ENCODE peak calls at places on chromosomes 2 and 18, in four cellular contexts. O is mesendoderm, F is neuronal stem cell, W is mesenchymal stem cell. T is an unnamed sample.

GRCh38 chr2:240597419-240598181 is 11.1 kb downstream of the CAPN10 start:
- DNase-seq in O (no peak), F (no peak), W (no peak), T (no peak)

GRCh38 chr2:84865181-84865783 is 15.6 kb downstream of the TRABD2A start:
- DNase-seq in O (no peak), W (peak; percentile 31), F (no peak), T (peak; percentile 43)

GRCh38 chr18:8685914-8686216 is 19.5 kb upstream of the MTCL1 start:
- DNase-seq in O (no peak), W (no peak), F (no peak), T (no peak)

GRCh38 chr18:25298853-25299274 is 53.1 kb downstream of the ZNF521 start:
- DNase-seq in W (peak; percentile 98), O (no peak), F (no peak), T (peak; percentile 99)

GRCh38 chr18:49645196-49645595 is 83.3 kb downstream of the LIPG start:
- DNase-seq in O (no peak), F (no peak), W (no peak), T (no peak)

GRCh38 chr18:60962629-60963028 is 370.6 kb upstream of the CDH20 start:
- DNase-seq in W (no peak), F (no peak), O (no peak), T (no peak)

GRCh38 chr2:160295519-160296231 is 95.6 kb upstream of the ITGB6 start:
- DNase-seq in F (no peak), W (no peak), O (no peak), T (no peak)

GRCh38 chr2:28736034-28736433 is 15.6 kb upstream of the PPP1CB start:
- DNase-seq in F (no peak), O (no peak), W (no peak), T (no peak)

GRCh38 chr18:9643549-9643948 is 29.2 kb upstream of the PPP4R1 start:
- DNase-seq in F (peak; percentile 67), O (peak; percentile 99), W (peak; percentile 97), T (peak; percentile 97)

GRCh38 chr18:79640875-79641274 is 38.7 kb upstream of the CTDP1 start:
- DNase-seq in O (no peak), F (no peak), W (no peak), T (no peak)

GRCh38 chr18:38077219-38077618 is 511.6 kb upstream of the CELF4 start:
- DNase-seq in O (peak; percentile 33), W (peak; percentile 10), F (peak; percentile 11), T (no peak)

GRCh38 chr2:38115216-38116012 is 39.5 kb upstream of the CYP1B1 start:
- DNase-seq in F (peak; percentile 76), W (peak; percentile 83), O (peak; percentile 91), T (peak; percentile 51)

GRCh38 chr2:32711219-32711618 is 83.4 kb downstream of the TTC27 start:
- DNase-seq in W (peak; percentile 35), F (no peak), O (no peak), T (peak; percentile 93)

GRCh38 chr18:70075906-70076305 is 128.2 kb upstream of the CD226 start:
- DNase-seq in W (no peak), F (no peak), O (no peak), T (no peak)

GRCh38 chr2:101418704-101419663 is 31.7 kb upstream of the CREG2 start:
- DNase-seq in W (peak; percentile 68), O (peak; percentile 62), F (peak; percentile 18), T (peak; percentile 74)

GRCh38 chr2:48209214-48209885 is 303.1 kb upstream of the FBXO11 start:
- DNase-seq in F (no peak), O (peak; percentile 16), W (peak; percentile 18), T (peak; percentile 52)

GRCh38 chr2:226063704-226064390 is 664.3 kb downstream of the NYAP2 start:
- DNase-seq in O (no peak), W (peak; percentile 43), F (no peak), T (peak; percentile 69)

GRCh38 chr2:121790276-121790956 is 35.0 kb downstream of the TSN start:
- DNase-seq in F (no peak), W (peak; percentile 47), O (peak; percentile 85), T (peak; percentile 92)

GRCh38 chr2:118169359-118170005 is 81.2 kb downstream of the INSIG2 start:
- DNase-seq in F (no peak), O (peak; percentile 33), W (no peak), T (no peak)

GRCh38 chr2:43402002-43402401 is 175.6 kb upstream of the ZFP36L2 start:
- DNase-seq in F (no peak), W (no peak), O (no peak), T (no peak)

GRCh38 chr18:31371970-31372369 is 4.6 kb upstream of the DSG4 start:
- DNase-seq in F (no peak), O (no peak), W (no peak), T (no peak)

GRCh38 chr2:79874015-79874414 is 361.2 kb downstream of the CTNNA2 start:
- DNase-seq in W (no peak), O (no peak), F (no peak), T (no peak)

GRCh38 chr18:69387181-69387580 is 13.5 kb upstream of the DOK6 start:
- DNase-seq in W (no peak), F (no peak), O (no peak), T (no peak)

GRCh38 chr2:232438951-232439757 is 16.8 kb upstream of the ALPI start:
- DNase-seq in F (no peak), O (no peak), W (peak; percentile 12), T (no peak)

GRCh38 chr2:108573070-108573469 is 38.8 kb downstream of the LIMS1 start:
- DNase-seq in O (no peak), F (no peak), W (peak; percentile 83), T (peak; percentile 82)

GRCh38 chr18:13835202-13835601 is 11.3 kb downstream of the MC5R start:
- DNase-seq in F (no peak), O (no peak), W (no peak), T (no peak)

GRCh38 chr2:44120428-44120827 is 48.2 kb upstream of the PPM1B start:
- DNase-seq in W (peak; percentile 86), O (no peak), F (no peak), T (peak; percentile 93)

GRCh38 chr2:37881397-37881796 is 43.7 kb upstream of the RMDN2 start:
- DNase-seq in W (no peak), O (no peak), F (no peak), T (no peak)

GRCh38 chr18:62878305-62878704 is 163.0 kb downstream of the PHLPP1 start:
- DNase-seq in W (no peak), F (no peak), O (peak; percentile 47), T (no peak)

GRCh38 chr2:72561621-72562318 is 264.1 kb downstream of the EXOC6B start:
- DNase-seq in F (no peak), W (peak; percentile 65), O (peak; percentile 82), T (peak; percentile 68)

GRCh38 chr2:204860249-204860648 is 315.0 kb downstream of the PARD3B start:
- DNase-seq in F (no peak), W (no peak), O (no peak), T (no peak)

GRCh38 chr2:109218087-109218791 is 89.2 kb downstream of the SH3RF3 start:
- DNase-seq in F (no peak), O (no peak), W (peak; percentile 55), T (peak; percentile 75)

GRCh38 chr2:33666879-33667278 is 67.8 kb upstream of the FAM98A start:
- DNase-seq in F (no peak), O (no peak), W (no peak), T (no peak)

GRCh38 chr18:37484893-37485834 is 80.4 kb downstream of the CELF4 start:
- DNase-seq in F (peak; percentile 42), O (peak; percentile 78), W (peak; percentile 26), T (peak; percentile 5)

GRCh38 chr2:227238242-227239237 is 74.1 kb downstream of the COL4A3 start:
- DNase-seq in F (peak; percentile 73), O (peak; percentile 74), W (peak; percentile 60), T (peak; percentile 61)

GRCh38 chr18:2617974-2618373 is 37.6 kb upstream of the SMCHD1 start:
- DNase-seq in O (no peak), W (no peak), F (no peak), T (peak; percentile 27)

GRCh38 chr18:48694295-48694694 is 155.5 kb downstream of the CTIF start:
- DNase-seq in O (no peak), F (no peak), W (no peak), T (no peak)

DNA sequence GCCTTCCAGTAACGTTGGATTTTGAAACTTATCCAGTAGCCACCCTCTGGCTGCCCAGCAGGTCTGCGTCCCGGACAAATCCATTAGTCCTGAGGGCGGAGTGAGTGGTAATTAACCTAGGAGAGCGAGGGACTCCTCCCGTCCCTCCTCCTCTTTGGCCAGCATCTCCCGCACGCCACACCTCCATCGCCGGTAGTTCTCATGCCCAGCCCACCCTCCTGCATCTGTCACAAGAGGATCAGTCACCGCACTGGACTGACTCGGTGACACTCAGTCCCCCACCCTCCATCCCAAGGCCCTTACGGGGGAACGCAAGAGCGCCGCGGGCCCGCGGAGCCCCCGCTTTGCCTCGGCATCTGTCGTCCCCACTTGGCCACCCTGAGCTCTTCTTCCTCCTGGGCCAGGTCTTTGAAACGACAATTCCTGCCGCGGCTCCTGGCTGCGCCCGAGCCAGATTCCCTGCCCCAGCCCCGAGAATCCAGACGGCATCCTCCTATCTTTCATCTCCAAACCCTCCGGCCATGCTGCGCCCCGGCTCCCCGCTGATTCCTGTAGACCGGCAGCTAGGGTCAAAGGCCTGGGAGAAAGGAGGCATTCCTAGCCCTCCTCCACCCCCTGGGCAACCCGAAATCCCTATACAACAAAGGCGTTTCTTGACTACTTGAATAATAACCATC is 77.5 kb downstream of the EIF2AK3 start:
- DNase-seq in O (peak; percentile 94), F (peak; percentile 59), W (no peak), T (no peak)
- H3K4me3 ChIP-seq in O (peak overlapping the region; percentile 18), F (peak overlapping the region; percentile 10), W (peak overlapping the region; percentile 72), T (no peak overlapping the region)

DNA sequence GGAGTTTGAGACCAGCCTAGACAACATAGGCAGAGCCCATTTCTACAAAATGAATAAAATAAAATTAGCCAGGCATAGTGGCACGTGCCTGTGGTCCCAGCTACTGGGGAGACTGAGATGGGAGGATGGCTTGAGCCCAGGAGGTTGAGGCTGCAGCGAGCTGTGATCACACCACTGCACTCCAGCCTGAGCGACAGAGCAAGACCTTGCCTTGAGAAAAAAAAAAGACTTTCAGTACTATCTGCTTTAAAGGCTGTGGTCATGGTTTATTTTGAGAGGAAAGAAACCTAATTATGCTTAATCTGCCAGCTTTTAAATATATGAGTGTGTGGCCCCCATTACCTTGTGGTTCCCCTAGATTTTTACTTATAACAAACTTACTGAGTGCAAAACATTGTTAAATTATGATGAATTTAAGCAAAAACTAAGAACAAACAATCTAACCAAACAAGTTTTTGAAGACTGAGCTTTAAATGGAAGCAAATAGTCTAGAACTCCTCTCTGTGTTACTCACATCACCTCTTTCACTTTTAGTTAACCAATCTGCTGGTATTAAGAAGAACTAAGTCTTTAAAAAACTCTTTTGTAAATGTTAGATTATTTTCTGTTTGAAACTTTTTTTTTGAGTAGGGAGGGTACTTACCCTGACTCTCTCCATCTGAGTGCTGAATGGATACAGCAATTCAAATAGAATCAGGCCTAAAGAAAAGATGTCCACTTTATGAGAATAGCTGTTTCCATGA is 65.4 kb downstream of the EIF2AK3 start:
- DNase-seq in O (no peak), F (no peak), W (no peak), T (no peak)
- H3K23ac ChIP-seq in O (no peak overlapping the region), F (no peak overlapping the region), W (no peak overlapping the region), T (no peak overlapping the region)

DNA sequence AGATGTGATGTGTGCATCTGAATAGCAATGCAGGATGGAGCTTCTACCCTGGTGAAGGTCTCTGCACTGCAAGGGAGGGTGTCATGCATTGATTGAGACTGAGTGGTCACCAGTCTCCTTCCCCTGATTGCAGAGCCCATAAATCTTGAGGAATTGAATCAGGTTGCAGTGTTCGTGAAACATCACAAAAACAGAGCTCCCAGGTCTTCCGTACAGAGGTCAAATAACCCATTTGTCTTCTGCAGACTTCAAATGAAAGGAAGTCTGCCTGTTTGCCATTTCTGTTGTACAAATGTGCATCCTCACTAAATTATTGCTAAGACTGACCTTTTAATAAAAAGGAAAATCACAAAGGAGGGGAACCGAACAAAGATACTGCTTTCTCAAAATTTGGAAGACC is 136.7 kb downstream of the WDSUB1 start:
- DNase-seq in O (no peak), W (no peak), F (no peak), T (no peak)
- H3K4me3 ChIP-seq in O (no peak overlapping the region), W (no peak overlapping the region), F (no peak overlapping the region), T (no peak overlapping the region)

GRCh38 chr2:168858146-168858545 is 32.1 kb downstream of the SPC25 start:
- DNase-seq in O (no peak), W (peak; percentile 26), F (no peak), T (peak; percentile 50)
- H3K23ac ChIP-seq in O (no peak overlapping the region), W (no peak overlapping the region), F (no peak overlapping the region), T (no peak overlapping the region)

T was measured in IMR-90.